ENCODE peak calls at places on chromosomes 5 and 9, in seven cellular contexts. S is HEK293T; B is T-helper 9 cell; D is fibroblast of lung; X is iPS DF 19.7; O is posterior vena cava; L is activated CD4-positive, CD25-positive, alpha-beta regulatory T cell treated with anti-CD3 and anti-CD28 coated beads, Interleukin-2, amount 50 U/mL, for 16 hours. T is an unnamed sample.
A peak's percentile ranks its signal among the peaks of the same experiment; 100 is the strongest.

GRCh38 chr5:131367219-131367860 is 103.5 kb downstream of the CDC42SE2 start:
- DNase-seq in X (no peak), S (no peak), L (no peak), O (no peak), D (no peak), B (no peak), T (no peak)

GRCh38 chr9:32899181-32899580 is 102.2 kb downstream of the APTX start:
- DNase-seq in L (no peak), D (peak; percentile 56), S (no peak), B (no peak), O (no peak), X (no peak), T (peak; percentile 30)

GRCh38 chr5:127957183-127957582 is 126.4 kb upstream of the SLC12A2 start:
- DNase-seq in B (no peak), L (no peak), S (no peak), D (peak; percentile 72), X (no peak), O (no peak), T (peak; percentile 62)

GRCh38 chr5:73447234-73448071 is 1.1 kb downstream of the FOXD1 start:
- DNase-seq in X (no peak), L (no peak), D (peak; percentile 75), S (peak; percentile 20), O (no peak), B (no peak), T (peak; percentile 38)

GRCh38 chr5:5313081-5313736 is 109.3 kb upstream of the ICE1 start:
- DNase-seq in L (no peak), O (no peak), X (no peak), D (peak; percentile 85), S (no peak), B (no peak), T (peak; percentile 44)

GRCh38 chr9:37309136-37309535 is 113.4 kb upstream of the GRHPR start:
- DNase-seq in X (no peak), B (no peak), L (no peak), O (no peak), D (no peak), S (peak; percentile 9), T (peak; percentile 34)

GRCh38 chr9:115422932-115423440 is 305.0 kb upstream of the TNC start:
- DNase-seq in S (no peak), O (no peak), D (no peak), B (no peak), L (no peak), X (no peak), T (no peak)

GRCh38 chr9:6226696-6227095 is 11.1 kb downstream of the IL33 start:
- DNase-seq in S (no peak), O (no peak), X (no peak), B (no peak), D (peak; percentile 86), L (no peak), T (peak; percentile 18)

GRCh38 chr9:114178756-114179450 is 23.6 kb downstream of the COL27A1 start:
- DNase-seq in L (no peak), B (no peak), X (no peak), S (no peak), D (no peak), O (peak; percentile 43), T (no peak)

GRCh38 chr9:96169488-96169887 is 132.5 kb downstream of the HSD17B3 start:
- DNase-seq in X (peak; percentile 35), L (no peak), O (no peak), B (no peak), D (peak; percentile 19), S (peak; percentile 51), T (peak; percentile 43)

GRCh38 chr9:122536138-122536537 is 9.0 kb upstream of the OR1N1 start:
- DNase-seq in L (no peak), D (no peak), O (no peak), S (no peak), B (no peak), X (no peak), T (no peak)

GRCh38 chr9:16710888-16711287 is 159.6 kb downstream of the BNC2 start:
- DNase-seq in B (no peak), D (no peak), S (no peak), L (no peak), O (no peak), X (no peak), T (no peak)

GRCh38 chr9:119029876-119030275 is 339.4 kb downstream of the BRINP1 start:
- DNase-seq in D (no peak), X (no peak), L (no peak), O (no peak), S (no peak), B (no peak), T (no peak)

T was measured in PC-3.